ENCODE peak calls at places on chromosomes 5 and 9, in eight cellular contexts. One of them, this sample, is unnamed.

GRCh38 chr9:114364123-114364522 is 23.7 kb downstream of the AKNA start:
- DNase-seq in choroid plexus epithelial cell: peak
- DNase-seq in T-helper 9 cell: no peak
- DNase-seq in effector memory CD4-positive, alpha-beta T cell: no peak
- DNase-seq in glutamatergic neuron: no peak
- DNase-seq in HS-27A: no peak
- DNase-seq in coronary artery: no peak
- DNase-seq in activated gamma-delta T cell: no peak
- DNase-seq in this sample: no peak

GRCh38 chr9:124257865-124258764 is at the start of gene NEK6:
- DNase-seq in T-helper 9 cell: peak
- DNase-seq in choroid plexus epithelial cell: peak
- DNase-seq in HS-27A: no peak
- DNase-seq in effector memory CD4-positive, alpha-beta T cell: peak
- DNase-seq in coronary artery: no peak
- DNase-seq in activated gamma-delta T cell: peak
- DNase-seq in glutamatergic neuron: no peak
- DNase-seq in this sample: no peak

GRCh38 chr9:81370650-81371049 is 318.7 kb downstream of the TLE1 start:
- DNase-seq in activated gamma-delta T cell: no peak
- DNase-seq in effector memory CD4-positive, alpha-beta T cell: no peak
- DNase-seq in T-helper 9 cell: no peak
- DNase-seq in choroid plexus epithelial cell: no peak
- DNase-seq in glutamatergic neuron: no peak
- DNase-seq in coronary artery: no peak
- DNase-seq in HS-27A: no peak
- DNase-seq in this sample: no peak

GRCh38 chr9:34996905-34997279 is 7.3 kb downstream of the DNAJB5 start:
- DNase-seq in choroid plexus epithelial cell: no peak
- DNase-seq in coronary artery: peak
- DNase-seq in effector memory CD4-positive, alpha-beta T cell: no peak
- DNase-seq in glutamatergic neuron: no peak
- DNase-seq in activated gamma-delta T cell: no peak
- DNase-seq in T-helper 9 cell: no peak
- DNase-seq in HS-27A: no peak
- DNase-seq in this sample: no peak

GRCh38 chr5:143142596-143143435 is 260.7 kb downstream of the NR3C1 start:
- DNase-seq in effector memory CD4-positive, alpha-beta T cell: no peak
- DNase-seq in coronary artery: peak
- DNase-seq in HS-27A: no peak
- DNase-seq in T-helper 9 cell: no peak
- DNase-seq in activated gamma-delta T cell: no peak
- DNase-seq in glutamatergic neuron: no peak
- DNase-seq in choroid plexus epithelial cell: peak
- DNase-seq in this sample: no peak

GRCh38 chr9:6114424-6114823 is 99.0 kb upstream of the RANBP6 start:
- DNase-seq in effector memory CD4-positive, alpha-beta T cell: no peak
- DNase-seq in choroid plexus epithelial cell: no peak
- DNase-seq in coronary artery: no peak
- DNase-seq in HS-27A: no peak
- DNase-seq in T-helper 9 cell: no peak
- DNase-seq in activated gamma-delta T cell: no peak
- DNase-seq in glutamatergic neuron: no peak
- DNase-seq in this sample: no peak

GRCh38 chr5:1274471-1274870 is 20.4 kb downstream of the TERT start:
- DNase-seq in T-helper 9 cell: no peak
- DNase-seq in activated gamma-delta T cell: no peak
- DNase-seq in glutamatergic neuron: no peak
- DNase-seq in choroid plexus epithelial cell: no peak
- DNase-seq in HS-27A: no peak
- DNase-seq in coronary artery: no peak
- DNase-seq in effector memory CD4-positive, alpha-beta T cell: no peak
- DNase-seq in this sample: no peak

GRCh38 chr5:56305551-56305950 is 72.4 kb upstream of the ANKRD55 start:
- DNase-seq in coronary artery: no peak
- DNase-seq in choroid plexus epithelial cell: no peak
- DNase-seq in HS-27A: no peak
- DNase-seq in activated gamma-delta T cell: no peak
- DNase-seq in T-helper 9 cell: no peak
- DNase-seq in glutamatergic neuron: no peak
- DNase-seq in effector memory CD4-positive, alpha-beta T cell: no peak
- DNase-seq in this sample: no peak

GRCh38 chr9:7961076-7961475 is 161.5 kb upstream of the DMAC1 start:
- DNase-seq in coronary artery: no peak
- DNase-seq in effector memory CD4-positive, alpha-beta T cell: no peak
- DNase-seq in HS-27A: no peak
- DNase-seq in activated gamma-delta T cell: no peak
- DNase-seq in glutamatergic neuron: no peak
- DNase-seq in T-helper 9 cell: no peak
- DNase-seq in choroid plexus epithelial cell: no peak
- DNase-seq in this sample: no peak

GRCh38 chr5:138141734-138142133 is 2.5 kb upstream of the NME5 start:
- DNase-seq in choroid plexus epithelial cell: no peak
- DNase-seq in activated gamma-delta T cell: no peak
- DNase-seq in coronary artery: no peak
- DNase-seq in T-helper 9 cell: no peak
- DNase-seq in effector memory CD4-positive, alpha-beta T cell: no peak
- DNase-seq in glutamatergic neuron: no peak
- DNase-seq in HS-27A: no peak
- DNase-seq in this sample: no peak

GRCh38 chr9:99357575-99357974 is 135.5 kb downstream of the SEC61B start:
- DNase-seq in HS-27A: no peak
- DNase-seq in coronary artery: no peak
- DNase-seq in T-helper 9 cell: no peak
- DNase-seq in glutamatergic neuron: no peak
- DNase-seq in activated gamma-delta T cell: no peak
- DNase-seq in choroid plexus epithelial cell: no peak
- DNase-seq in effector memory CD4-positive, alpha-beta T cell: no peak
- DNase-seq in this sample: no peak

GRCh38 chr5:151027961-151028479 is 7.6 kb downstream of the GPX3 start:
- DNase-seq in T-helper 9 cell: no peak
- DNase-seq in glutamatergic neuron: no peak
- DNase-seq in choroid plexus epithelial cell: no peak
- DNase-seq in coronary artery: no peak
- DNase-seq in effector memory CD4-positive, alpha-beta T cell: no peak
- DNase-seq in HS-27A: no peak
- DNase-seq in activated gamma-delta T cell: no peak
- DNase-seq in this sample: no peak

This sample was measured in effector CD8-positive, alpha-beta T cell.